ENCODE peak calls at places on chromosomes 2 and 18, in ten cellular contexts. A is stimulated activated CD8-positive, alpha-beta memory T cell treated with anti-CD3 and anti-CD28 coated beads, Interleukin-15, amount 100 ng/mL, for 24 hours; W is neural crest cell; F is EL; H is fibroblast of mammary gland; M is mucosa of gallbladder; C is GM23248; E is left ventricle myocardium superior; D is fibroblast of the aortic adventitia; O is amniotic stem cell. N is an unnamed sample.

GRCh38 chr2:172927381-172928357 is 148.0 kb upstream of the MAP3K20 start:
- DNase-seq in A (no peak), W (no peak), F (peak), H (peak), M (no peak), C (peak), E (no peak), D (peak), O (no peak), N (no peak)

GRCh38 chr2:82996217-82996616 is 1462.9 kb downstream of the SUCLG1 start:
- DNase-seq in A (no peak), W (no peak), F (no peak), H (no peak), M (no peak), C (no peak), E (no peak), D (no peak), O (no peak), N (no peak)

GRCh38 chr2:174522553-174522952 is 35.7 kb upstream of the GPR155 start:
- DNase-seq in A (no peak), W (no peak), F (no peak), H (peak), M (no peak), C (peak), E (no peak), D (peak), O (no peak), N (no peak)

GRCh38 chr18:73318732-73319479 is 451.1 kb upstream of the NETO1 start:
- DNase-seq in A (no peak), W (no peak), F (no peak), H (peak), M (peak), C (peak), E (no peak), D (peak), O (no peak), N (no peak)

GRCh38 chr2:219526320-219527075 is 12.2 kb downstream of the ASIC4 start:
- DNase-seq in A (no peak), W (no peak), F (no peak), H (no peak), M (no peak), C (no peak), E (no peak), D (no peak), O (no peak), N (no peak)

GRCh38 chr2:238970553-238971081 is 122.7 kb downstream of the TWIST2 start:
- DNase-seq in A (peak), W (peak), F (peak), H (peak), M (peak), C (peak), E (peak), D (peak), O (no peak), N (peak)

GRCh38 chr2:100409975-100410647 is 7.4 kb downstream of the CHST10 start:
- DNase-seq in A (no peak), W (no peak), F (no peak), H (no peak), M (no peak), C (no peak), E (no peak), D (no peak), O (no peak), N (no peak)

GRCh38 chr2:240922234-240922981 is 16.3 kb downstream of the CROCC2 start:
- DNase-seq in A (no peak), W (no peak), F (no peak), H (no peak), M (no peak), C (no peak), E (peak), D (no peak), O (no peak), N (no peak)

GRCh38 chr18:9090578-9090977 is 11.9 kb upstream of the NDUFV2 start:
- DNase-seq in A (no peak), W (no peak), F (no peak), H (no peak), M (no peak), C (no peak), E (no peak), D (no peak), O (no peak), N (no peak)

GRCh38 chr2:208552943-208553342 is 146.4 kb downstream of the PTH2R start:
- DNase-seq in A (no peak), W (no peak), F (no peak), H (no peak), M (no peak), C (no peak), E (no peak), D (no peak), O (no peak), N (no peak)

GRCh38 chr2:60882971-60883753 is 1.8 kb downstream of the REL start:
- DNase-seq in A (no peak), W (no peak), F (peak), H (peak), M (no peak), C (peak), E (no peak), D (peak), O (no peak), N (no peak)

GRCh38 chr2:56801214-56801613 is 617.4 kb downstream of the CCDC85A start:
- DNase-seq in A (no peak), W (no peak), F (peak), H (no peak), M (no peak), C (peak), E (no peak), D (peak), O (no peak), N (no peak)

GRCh38 chr2:161662373-161662772 is 38.2 kb downstream of the SLC4A10 start:
- DNase-seq in A (no peak), W (no peak), F (no peak), H (no peak), M (no peak), C (peak), E (no peak), D (no peak), O (no peak), N (no peak)

GRCh38 chr2:155145758-155146229 is 447.3 kb downstream of the KCNJ3 start:
- DNase-seq in A (no peak), W (no peak), F (no peak), H (no peak), M (no peak), C (no peak), E (no peak), D (no peak), O (no peak), N (no peak)

GRCh38 chr2:205053827-205054410 is 508.6 kb downstream of the PARD3B start:
- DNase-seq in A (no peak), W (no peak), F (peak), H (no peak), M (no peak), C (peak), E (no peak), D (peak), O (no peak), N (no peak)

GRCh38 chr2:54725343-54726099 is 2.1 kb downstream of the EML6 start:
- DNase-seq in A (no peak), W (no peak), F (no peak), H (no peak), M (no peak), C (no peak), E (no peak), D (no peak), O (no peak), N (no peak)